ENCODE peak calls at places on chromosomes 1 and 21, in eight cellular contexts. One of them, this sample, is unnamed.

GRCh38 chr1:150765229-150765976 is at the start of gene CTSS:
- DNase-seq in adipocyte: peak; percentile 69
- DNase-seq in nephron progenitor cell: no peak
- DNase-seq in A172: peak; percentile 25
- DNase-seq in head of caudate nucleus: no peak
- DNase-seq in hepatic stellate cell: no peak
- DNase-seq in ELR: peak; percentile 50
- DNase-seq in stimulated activated CD8-positive, alpha-beta memory T cell treated with anti-CD3 and anti-CD28 coated beads, Interleukin-15, amount 100 ng/mL, for 24 hours: no peak
- DNase-seq in this sample: no peak

GRCh38 chr1:248164031-248164430 is 10.6 kb upstream of the OR2M2 start:
- DNase-seq in adipocyte: no peak
- DNase-seq in nephron progenitor cell: no peak
- DNase-seq in A172: no peak
- DNase-seq in head of caudate nucleus: no peak
- DNase-seq in hepatic stellate cell: no peak
- DNase-seq in ELR: no peak
- DNase-seq in stimulated activated CD8-positive, alpha-beta memory T cell treated with anti-CD3 and anti-CD28 coated beads, Interleukin-15, amount 100 ng/mL, for 24 hours: no peak
- DNase-seq in this sample: no peak

GRCh38 chr1:118960026-118960561 is 28.0 kb downstream of the TBX15 start:
- DNase-seq in adipocyte: no peak
- DNase-seq in nephron progenitor cell: peak; percentile 15
- DNase-seq in A172: no peak
- DNase-seq in head of caudate nucleus: no peak
- DNase-seq in hepatic stellate cell: no peak
- DNase-seq in ELR: no peak
- DNase-seq in stimulated activated CD8-positive, alpha-beta memory T cell treated with anti-CD3 and anti-CD28 coated beads, Interleukin-15, amount 100 ng/mL, for 24 hours: no peak
- DNase-seq in this sample: no peak

GRCh38 chr1:93528416-93528815 is 80.5 kb downstream of the FNBP1L start:
- DNase-seq in adipocyte: no peak
- DNase-seq in nephron progenitor cell: no peak
- DNase-seq in A172: no peak
- DNase-seq in head of caudate nucleus: no peak
- DNase-seq in hepatic stellate cell: no peak
- DNase-seq in ELR: no peak
- DNase-seq in stimulated activated CD8-positive, alpha-beta memory T cell treated with anti-CD3 and anti-CD28 coated beads, Interleukin-15, amount 100 ng/mL, for 24 hours: no peak
- DNase-seq in this sample: no peak

GRCh38 chr1:175000697-175001187 is 995 bp downstream of the CACYBP start:
- DNase-seq in adipocyte: peak; percentile 24
- DNase-seq in nephron progenitor cell: no peak
- DNase-seq in A172: no peak
- DNase-seq in head of caudate nucleus: no peak
- DNase-seq in hepatic stellate cell: no peak
- DNase-seq in ELR: peak; percentile 49
- DNase-seq in stimulated activated CD8-positive, alpha-beta memory T cell treated with anti-CD3 and anti-CD28 coated beads, Interleukin-15, amount 100 ng/mL, for 24 hours: no peak
- DNase-seq in this sample: no peak

GRCh38 chr1:85433096-85433495 is 31.9 kb downstream of the DDAH1 start:
- DNase-seq in adipocyte: no peak
- DNase-seq in nephron progenitor cell: no peak
- DNase-seq in A172: no peak
- DNase-seq in head of caudate nucleus: no peak
- DNase-seq in hepatic stellate cell: no peak
- DNase-seq in ELR: no peak
- DNase-seq in stimulated activated CD8-positive, alpha-beta memory T cell treated with anti-CD3 and anti-CD28 coated beads, Interleukin-15, amount 100 ng/mL, for 24 hours: no peak
- DNase-seq in this sample: no peak

GRCh38 chr1:2585318-2586092 is 1.1 kb upstream of the PRXL2B start:
- DNase-seq in adipocyte: peak; percentile 44
- DNase-seq in nephron progenitor cell: no peak
- DNase-seq in A172: no peak
- DNase-seq in head of caudate nucleus: peak; percentile 37
- DNase-seq in hepatic stellate cell: peak; percentile 59
- DNase-seq in ELR: peak; percentile 55
- DNase-seq in stimulated activated CD8-positive, alpha-beta memory T cell treated with anti-CD3 and anti-CD28 coated beads, Interleukin-15, amount 100 ng/mL, for 24 hours: no peak
- DNase-seq in this sample: no peak

GRCh38 chr1:26472330-26472900 is at the start of gene HMGN2:
- DNase-seq in adipocyte: peak; percentile 93
- DNase-seq in nephron progenitor cell: peak; percentile 84
- DNase-seq in A172: peak; percentile 77
- DNase-seq in head of caudate nucleus: peak; percentile 97
- DNase-seq in hepatic stellate cell: peak; percentile 91
- DNase-seq in ELR: peak; percentile 89
- DNase-seq in stimulated activated CD8-positive, alpha-beta memory T cell treated with anti-CD3 and anti-CD28 coated beads, Interleukin-15, amount 100 ng/mL, for 24 hours: peak; percentile 61
- DNase-seq in this sample: peak; percentile 99

GRCh38 chr1:228935198-228935663 is 200.0 kb downstream of the RHOU start:
- DNase-seq in adipocyte: no peak
- DNase-seq in nephron progenitor cell: no peak
- DNase-seq in A172: no peak
- DNase-seq in head of caudate nucleus: no peak
- DNase-seq in hepatic stellate cell: no peak
- DNase-seq in ELR: no peak
- DNase-seq in stimulated activated CD8-positive, alpha-beta memory T cell treated with anti-CD3 and anti-CD28 coated beads, Interleukin-15, amount 100 ng/mL, for 24 hours: no peak
- DNase-seq in this sample: no peak

GRCh38 chr21:45019076-45019886 is 55.1 kb upstream of the ADARB1 start:
- DNase-seq in adipocyte: peak; percentile 44
- DNase-seq in nephron progenitor cell: peak; percentile 61
- DNase-seq in A172: no peak
- DNase-seq in head of caudate nucleus: no peak
- DNase-seq in hepatic stellate cell: peak; percentile 64
- DNase-seq in ELR: no peak
- DNase-seq in stimulated activated CD8-positive, alpha-beta memory T cell treated with anti-CD3 and anti-CD28 coated beads, Interleukin-15, amount 100 ng/mL, for 24 hours: no peak
- DNase-seq in this sample: peak; percentile 11

GRCh38 chr1:159924791-159925712 is at the start of gene TAGLN2:
- DNase-seq in adipocyte: peak; percentile 94
- DNase-seq in nephron progenitor cell: peak; percentile 84
- DNase-seq in A172: peak; percentile 97
- DNase-seq in head of caudate nucleus: peak; percentile 68
- DNase-seq in hepatic stellate cell: peak; percentile 97
- DNase-seq in ELR: peak; percentile 91
- DNase-seq in stimulated activated CD8-positive, alpha-beta memory T cell treated with anti-CD3 and anti-CD28 coated beads, Interleukin-15, amount 100 ng/mL, for 24 hours: peak; percentile 78
- DNase-seq in this sample: no peak

GRCh38 chr1:116842654-116843053 is 67.1 kb upstream of the PTGFRN start:
- DNase-seq in adipocyte: no peak
- DNase-seq in nephron progenitor cell: no peak
- DNase-seq in A172: no peak
- DNase-seq in head of caudate nucleus: no peak
- DNase-seq in hepatic stellate cell: no peak
- DNase-seq in ELR: peak; percentile 19
- DNase-seq in stimulated activated CD8-positive, alpha-beta memory T cell treated with anti-CD3 and anti-CD28 coated beads, Interleukin-15, amount 100 ng/mL, for 24 hours: no peak
- DNase-seq in this sample: no peak

GRCh38 chr1:1204998-1205768 is 1.2 kb downstream of the TNFRSF18 start:
- DNase-seq in adipocyte: no peak
- DNase-seq in nephron progenitor cell: peak; percentile 7
- DNase-seq in A172: no peak
- DNase-seq in head of caudate nucleus: no peak
- DNase-seq in hepatic stellate cell: no peak
- DNase-seq in ELR: no peak
- DNase-seq in stimulated activated CD8-positive, alpha-beta memory T cell treated with anti-CD3 and anti-CD28 coated beads, Interleukin-15, amount 100 ng/mL, for 24 hours: no peak
- DNase-seq in this sample: no peak

GRCh38 chr1:232878141-232878540 is 72.3 kb upstream of the NTPCR start:
- DNase-seq in adipocyte: no peak
- DNase-seq in nephron progenitor cell: peak; percentile 22
- DNase-seq in A172: no peak
- DNase-seq in head of caudate nucleus: no peak
- DNase-seq in hepatic stellate cell: no peak
- DNase-seq in ELR: no peak
- DNase-seq in stimulated activated CD8-positive, alpha-beta memory T cell treated with anti-CD3 and anti-CD28 coated beads, Interleukin-15, amount 100 ng/mL, for 24 hours: no peak
- DNase-seq in this sample: no peak

GRCh38 chr1:25011966-25012625 is 82.0 kb upstream of the RUNX3 start:
- DNase-seq in adipocyte: no peak
- DNase-seq in nephron progenitor cell: peak; percentile 22
- DNase-seq in A172: no peak
- DNase-seq in head of caudate nucleus: no peak
- DNase-seq in hepatic stellate cell: no peak
- DNase-seq in ELR: no peak
- DNase-seq in stimulated activated CD8-positive, alpha-beta memory T cell treated with anti-CD3 and anti-CD28 coated beads, Interleukin-15, amount 100 ng/mL, for 24 hours: no peak
- DNase-seq in this sample: peak; percentile 11

GRCh38 chr1:167450843-167451242 is 67.5 kb downstream of the CD247 start:
- DNase-seq in adipocyte: no peak
- DNase-seq in nephron progenitor cell: no peak
- DNase-seq in A172: no peak
- DNase-seq in head of caudate nucleus: no peak
- DNase-seq in hepatic stellate cell: no peak
- DNase-seq in ELR: no peak
- DNase-seq in stimulated activated CD8-positive, alpha-beta memory T cell treated with anti-CD3 and anti-CD28 coated beads, Interleukin-15, amount 100 ng/mL, for 24 hours: no peak
- DNase-seq in this sample: no peak

GRCh38 chr1:100794719-100795645 is 75.4 kb downstream of the VCAM1 start:
- DNase-seq in adipocyte: peak; percentile 41
- DNase-seq in nephron progenitor cell: no peak
- DNase-seq in A172: no peak
- DNase-seq in head of caudate nucleus: no peak
- DNase-seq in hepatic stellate cell: no peak
- DNase-seq in ELR: peak; percentile 44
- DNase-seq in stimulated activated CD8-positive, alpha-beta memory T cell treated with anti-CD3 and anti-CD28 coated beads, Interleukin-15, amount 100 ng/mL, for 24 hours: no peak
- DNase-seq in this sample: no peak

GRCh38 chr1:12173631-12174121 is 6.9 kb downstream of the TNFRSF1B start:
- DNase-seq in adipocyte: no peak
- DNase-seq in nephron progenitor cell: no peak
- DNase-seq in A172: no peak
- DNase-seq in head of caudate nucleus: no peak
- DNase-seq in hepatic stellate cell: no peak
- DNase-seq in ELR: no peak
- DNase-seq in stimulated activated CD8-positive, alpha-beta memory T cell treated with anti-CD3 and anti-CD28 coated beads, Interleukin-15, amount 100 ng/mL, for 24 hours: peak; percentile 62
- DNase-seq in this sample: no peak

GRCh38 chr1:221779771-221780170 is 37.9 kb upstream of the DUSP10 start:
- DNase-seq in adipocyte: no peak
- DNase-seq in nephron progenitor cell: no peak
- DNase-seq in A172: no peak
- DNase-seq in head of caudate nucleus: no peak
- DNase-seq in hepatic stellate cell: no peak
- DNase-seq in ELR: no peak
- DNase-seq in stimulated activated CD8-positive, alpha-beta memory T cell treated with anti-CD3 and anti-CD28 coated beads, Interleukin-15, amount 100 ng/mL, for 24 hours: no peak
- DNase-seq in this sample: no peak

GRCh38 chr1:226601456-226601855 is 52.9 kb downstream of the STUM start:
- DNase-seq in adipocyte: no peak
- DNase-seq in nephron progenitor cell: no peak
- DNase-seq in A172: no peak
- DNase-seq in head of caudate nucleus: no peak
- DNase-seq in hepatic stellate cell: no peak
- DNase-seq in ELR: no peak
- DNase-seq in stimulated activated CD8-positive, alpha-beta memory T cell treated with anti-CD3 and anti-CD28 coated beads, Interleukin-15, amount 100 ng/mL, for 24 hours: no peak
- DNase-seq in this sample: no peak

GRCh38 chr1:194102607-194103006 is 916.2 kb upstream of the B3GALT2 start:
- DNase-seq in adipocyte: peak; percentile 9
- DNase-seq in nephron progenitor cell: no peak
- DNase-seq in A172: no peak
- DNase-seq in head of caudate nucleus: no peak
- DNase-seq in hepatic stellate cell: no peak
- DNase-seq in ELR: peak; percentile 15
- DNase-seq in stimulated activated CD8-positive, alpha-beta memory T cell treated with anti-CD3 and anti-CD28 coated beads, Interleukin-15, amount 100 ng/mL, for 24 hours: no peak
- DNase-seq in this sample: no peak

GRCh38 chr1:151841141-151841540 is 1.5 kb upstream of the C2CD4D start:
- DNase-seq in adipocyte: peak; percentile 25
- DNase-seq in nephron progenitor cell: no peak
- DNase-seq in A172: peak; percentile 78
- DNase-seq in head of caudate nucleus: no peak
- DNase-seq in hepatic stellate cell: no peak
- DNase-seq in ELR: peak; percentile 57
- DNase-seq in stimulated activated CD8-positive, alpha-beta memory T cell treated with anti-CD3 and anti-CD28 coated beads, Interleukin-15, amount 100 ng/mL, for 24 hours: no peak
- DNase-seq in this sample: no peak

GRCh38 chr1:221543529-221544120 is 198.3 kb downstream of the DUSP10 start:
- DNase-seq in adipocyte: peak; percentile 75
- DNase-seq in nephron progenitor cell: no peak
- DNase-seq in A172: peak; percentile 34
- DNase-seq in head of caudate nucleus: no peak
- DNase-seq in hepatic stellate cell: peak; percentile 22
- DNase-seq in ELR: peak; percentile 63
- DNase-seq in stimulated activated CD8-positive, alpha-beta memory T cell treated with anti-CD3 and anti-CD28 coated beads, Interleukin-15, amount 100 ng/mL, for 24 hours: no peak
- DNase-seq in this sample: no peak

GRCh38 chr1:11787251-11787803 is 18.4 kb downstream of the MTHFR start:
- DNase-seq in adipocyte: peak; percentile 75
- DNase-seq in nephron progenitor cell: no peak
- DNase-seq in A172: peak; percentile 40
- DNase-seq in head of caudate nucleus: no peak
- DNase-seq in hepatic stellate cell: peak; percentile 87
- DNase-seq in ELR: peak; percentile 19
- DNase-seq in stimulated activated CD8-positive, alpha-beta memory T cell treated with anti-CD3 and anti-CD28 coated beads, Interleukin-15, amount 100 ng/mL, for 24 hours: no peak
- DNase-seq in this sample: no peak

GRCh38 chr1:204426035-204426436 is 14.4 kb upstream of the PPP1R15B start:
- DNase-seq in adipocyte: peak; percentile 56
- DNase-seq in nephron progenitor cell: no peak
- DNase-seq in A172: peak; percentile 95
- DNase-seq in head of caudate nucleus: no peak
- DNase-seq in hepatic stellate cell: no peak
- DNase-seq in ELR: peak; percentile 88
- DNase-seq in stimulated activated CD8-positive, alpha-beta memory T cell treated with anti-CD3 and anti-CD28 coated beads, Interleukin-15, amount 100 ng/mL, for 24 hours: no peak
- DNase-seq in this sample: no peak

GRCh38 chr1:94329986-94330385 is 88.2 kb upstream of the ABCD3 start:
- DNase-seq in adipocyte: peak; percentile 79
- DNase-seq in nephron progenitor cell: no peak
- DNase-seq in A172: peak; percentile 28
- DNase-seq in head of caudate nucleus: no peak
- DNase-seq in hepatic stellate cell: no peak
- DNase-seq in ELR: peak; percentile 82
- DNase-seq in stimulated activated CD8-positive, alpha-beta memory T cell treated with anti-CD3 and anti-CD28 coated beads, Interleukin-15, amount 100 ng/mL, for 24 hours: no peak
- DNase-seq in this sample: no peak

GRCh38 chr1:68442006-68442405 is 7.7 kb downstream of the RPE65 start:
- DNase-seq in adipocyte: no peak
- DNase-seq in nephron progenitor cell: no peak
- DNase-seq in A172: no peak
- DNase-seq in head of caudate nucleus: no peak
- DNase-seq in hepatic stellate cell: no peak
- DNase-seq in ELR: no peak
- DNase-seq in stimulated activated CD8-positive, alpha-beta memory T cell treated with anti-CD3 and anti-CD28 coated beads, Interleukin-15, amount 100 ng/mL, for 24 hours: no peak
- DNase-seq in this sample: no peak

GRCh38 chr1:72066431-72066830 is 215.9 kb downstream of the NEGR1 start:
- DNase-seq in adipocyte: no peak
- DNase-seq in nephron progenitor cell: no peak
- DNase-seq in A172: no peak
- DNase-seq in head of caudate nucleus: no peak
- DNase-seq in hepatic stellate cell: no peak
- DNase-seq in ELR: no peak
- DNase-seq in stimulated activated CD8-positive, alpha-beta memory T cell treated with anti-CD3 and anti-CD28 coated beads, Interleukin-15, amount 100 ng/mL, for 24 hours: no peak
- DNase-seq in this sample: no peak

GRCh38 chr1:53163291-53163768 is 20.9 kb upstream of the SLC1A7 start:
- DNase-seq in adipocyte: no peak
- DNase-seq in nephron progenitor cell: no peak
- DNase-seq in A172: no peak
- DNase-seq in head of caudate nucleus: no peak
- DNase-seq in hepatic stellate cell: no peak
- DNase-seq in ELR: no peak
- DNase-seq in stimulated activated CD8-positive, alpha-beta memory T cell treated with anti-CD3 and anti-CD28 coated beads, Interleukin-15, amount 100 ng/mL, for 24 hours: no peak
- DNase-seq in this sample: no peak

GRCh38 chr1:11761988-11762406 is at the start of gene C1orf167:
- DNase-seq in adipocyte: no peak
- DNase-seq in nephron progenitor cell: peak; percentile 71
- DNase-seq in A172: no peak
- DNase-seq in head of caudate nucleus: no peak
- DNase-seq in hepatic stellate cell: no peak
- DNase-seq in ELR: no peak
- DNase-seq in stimulated activated CD8-positive, alpha-beta memory T cell treated with anti-CD3 and anti-CD28 coated beads, Interleukin-15, amount 100 ng/mL, for 24 hours: no peak
- DNase-seq in this sample: no peak

GRCh38 chr1:33612877-33613487 is 140.5 kb downstream of the ZSCAN20 start:
- DNase-seq in adipocyte: peak; percentile 87
- DNase-seq in nephron progenitor cell: peak; percentile 80
- DNase-seq in A172: peak; percentile 34
- DNase-seq in head of caudate nucleus: peak; percentile 61
- DNase-seq in hepatic stellate cell: peak; percentile 69
- DNase-seq in ELR: peak; percentile 76
- DNase-seq in stimulated activated CD8-positive, alpha-beta memory T cell treated with anti-CD3 and anti-CD28 coated beads, Interleukin-15, amount 100 ng/mL, for 24 hours: no peak
- DNase-seq in this sample: peak; percentile 44

GRCh38 chr1:89855413-89856123 is 34.7 kb downstream of the LRRC8D start:
- DNase-seq in adipocyte: peak; percentile 72
- DNase-seq in nephron progenitor cell: no peak
- DNase-seq in A172: peak; percentile 18
- DNase-seq in head of caudate nucleus: no peak
- DNase-seq in hepatic stellate cell: peak; percentile 30
- DNase-seq in ELR: peak; percentile 82
- DNase-seq in stimulated activated CD8-positive, alpha-beta memory T cell treated with anti-CD3 and anti-CD28 coated beads, Interleukin-15, amount 100 ng/mL, for 24 hours: no peak
- DNase-seq in this sample: no peak

GRCh38 chr1:32757213-32757895 is 54.8 kb upstream of the SYNC start:
- DNase-seq in adipocyte: no peak
- DNase-seq in nephron progenitor cell: no peak
- DNase-seq in A172: no peak
- DNase-seq in head of caudate nucleus: no peak
- DNase-seq in hepatic stellate cell: no peak
- DNase-seq in ELR: no peak
- DNase-seq in stimulated activated CD8-positive, alpha-beta memory T cell treated with anti-CD3 and anti-CD28 coated beads, Interleukin-15, amount 100 ng/mL, for 24 hours: no peak
- DNase-seq in this sample: no peak

GRCh38 chr1:66607458-66607857 is 73.5 kb downstream of the SGIP1 start:
- DNase-seq in adipocyte: no peak
- DNase-seq in nephron progenitor cell: no peak
- DNase-seq in A172: no peak
- DNase-seq in head of caudate nucleus: no peak
- DNase-seq in hepatic stellate cell: no peak
- DNase-seq in ELR: no peak
- DNase-seq in stimulated activated CD8-positive, alpha-beta memory T cell treated with anti-CD3 and anti-CD28 coated beads, Interleukin-15, amount 100 ng/mL, for 24 hours: no peak
- DNase-seq in this sample: no peak

This sample was measured in posterior cingulate gyrus.